ENCODE peak calls at places on chromosomes 7 and 10, in eight cellular contexts. P, S, U, K, Y, X, I and D are unnamed samples.

GRCh38 chr7:13057462-13058200 is 370.2 kb downstream of the ARL4A start:
- DNase-seq in S (no peak), I (no peak), P (no peak), K (no peak), X (no peak), Y (no peak), U (no peak), D (no peak)

GRCh38 chr10:132094581-132095234 is 29.0 kb downstream of the JAKMIP3 start:
- DNase-seq in X (no peak), I (no peak), P (no peak), Y (peak), K (no peak), U (no peak), S (peak), D (no peak)

GRCh38 chr10:63547628-63548356 is 26.6 kb downstream of the REEP3 start:
- DNase-seq in I (no peak), U (no peak), K (no peak), X (no peak), P (no peak), Y (no peak), S (peak), D (no peak)

GRCh38 chr10:29687411-29688160 is 52.8 kb upstream of the SVIL start:
- DNase-seq in K (peak), P (no peak), X (no peak), U (peak), S (no peak), I (no peak), Y (no peak), D (no peak)

GRCh38 chr7:151039850-151040548 is 8.3 kb upstream of the ASIC3 start:
- DNase-seq in I (no peak), U (no peak), P (no peak), Y (no peak), S (no peak), K (no peak), X (no peak), D (no peak)

GRCh38 chr10:120455606-120456005 is 1.4 kb upstream of the PLPP4 start:
- DNase-seq in X (no peak), P (no peak), U (no peak), S (no peak), I (no peak), K (no peak), Y (no peak), D (no peak)

GRCh38 chr10:48745662-48746245 is 61.1 kb downstream of the WDFY4 start:
- DNase-seq in I (no peak), U (no peak), X (no peak), P (no peak), K (no peak), Y (no peak), S (peak), D (no peak)

GRCh38 chr10:46524471-46525176 is 31.8 kb downstream of the GPRIN2 start:
- DNase-seq in P (peak), S (no peak), X (no peak), K (no peak), U (peak), Y (no peak), I (no peak), D (no peak)

GRCh38 chr10:18723801-18724200 is 64.6 kb downstream of the ARL5B start:
- DNase-seq in Y (no peak), S (no peak), P (no peak), X (no peak), K (no peak), I (no peak), U (no peak), D (no peak)

GRCh38 chr7:40673285-40673684 is 538.5 kb downstream of the SUGCT start:
- DNase-seq in X (no peak), K (no peak), U (no peak), P (peak), I (no peak), Y (no peak), S (no peak), D (no peak)

GRCh38 chr10:124356706-124357582 is 61.8 kb downstream of the OAT start:
- DNase-seq in I (no peak), S (no peak), Y (no peak), U (no peak), X (no peak), P (no peak), K (no peak), D (no peak)

GRCh38 chr7:4960363-4960762 is 1.4 kb upstream of the MMD2 start:
- DNase-seq in I (no peak), K (no peak), Y (no peak), U (no peak), X (no peak), P (no peak), S (peak), D (no peak)

GRCh38 chr7:5767066-5767465 is 14.4 kb downstream of the RNF216 start:
- DNase-seq in X (no peak), Y (no peak), P (peak), U (no peak), K (no peak), I (no peak), S (peak), D (no peak)

GRCh38 chr10:20598590-20598989 is 298.5 kb downstream of the NEBL start:
- DNase-seq in S (peak), Y (no peak), K (no peak), X (no peak), I (no peak), P (peak), U (no peak), D (no peak)

GRCh38 chr10:81081887-81082620 is 544.4 kb downstream of the SH2D4B start:
- DNase-seq in I (no peak), U (no peak), K (no peak), S (no peak), X (no peak), Y (no peak), P (no peak), D (no peak)

GRCh38 chr10:7111574-7111973 is 299.3 kb downstream of the SFMBT2 start:
- DNase-seq in P (peak), Y (no peak), X (no peak), S (no peak), I (no peak), K (no peak), U (no peak), D (no peak)

GRCh38 chr7:82665966-82666507 is 222.5 kb upstream of the CACNA2D1 start:
- DNase-seq in P (no peak), I (no peak), K (no peak), X (no peak), U (no peak), Y (no peak), S (no peak), D (no peak)

GRCh38 chr10:76218045-76218444 is 786.6 kb downstream of the LRMDA start:
- DNase-seq in U (no peak), P (no peak), K (no peak), I (no peak), S (no peak), X (no peak), Y (no peak), D (no peak)

GRCh38 chr7:25843467-25843866 is 308.5 kb upstream of the NFE2L3 start:
- DNase-seq in P (no peak), S (no peak), Y (no peak), X (no peak), K (no peak), I (no peak), U (no peak), D (no peak)

GRCh38 chr7:95793658-95794057 is 21.3 kb downstream of the DYNC1I1 start:
- DNase-seq in P (no peak), X (no peak), S (no peak), I (no peak), U (no peak), Y (no peak), K (no peak), D (no peak)

GRCh38 chr10:14751576-14752330 is 22.9 kb downstream of the FAM107B start:
- DNase-seq in Y (no peak), P (peak), X (no peak), S (peak), K (no peak), U (no peak), I (no peak), D (no peak)

GRCh38 chr10:43394868-43395267 is 14.1 kb downstream of the HNRNPF start:
- DNase-seq in X (no peak), P (no peak), K (no peak), S (no peak), Y (no peak), I (no peak), U (no peak), D (no peak)

GRCh38 chr7:49597805-49598204 is 175.6 kb upstream of the VWC2 start:
- DNase-seq in Y (no peak), X (no peak), U (no peak), I (no peak), P (no peak), K (no peak), S (no peak), D (no peak)

GRCh38 chr7:54859066-54859465 is 100.1 kb upstream of the SEC61G start:
- DNase-seq in X (no peak), I (no peak), P (no peak), U (no peak), K (no peak), S (no peak), Y (no peak), D (no peak)

GRCh38 chr7:157477550-157478212 is 140.9 kb downstream of the DNAJB6 start:
- DNase-seq in X (no peak), P (no peak), Y (no peak), U (no peak), I (no peak), S (no peak), K (no peak), D (no peak)

GRCh38 chr10:78772083-78772482 is 296.7 kb upstream of the ZMIZ1 start:
- DNase-seq in K (no peak), P (no peak), S (no peak), Y (no peak), X (no peak), I (no peak), U (no peak), D (no peak)

GRCh38 chr10:99812177-99812576 is 29.7 kb downstream of the ABCC2 start:
- DNase-seq in Y (no peak), U (no peak), S (no peak), X (no peak), I (no peak), K (no peak), P (no peak), D (no peak)

GRCh38 chr10:78961760-78962159 is 107.0 kb upstream of the ZMIZ1 start:
- DNase-seq in U (no peak), I (no peak), P (no peak), K (no peak), S (no peak), X (no peak), Y (no peak), D (no peak)

GRCh38 chr7:1395211-1396070 is 63.8 kb downstream of the MICALL2 start:
- DNase-seq in S (no peak), X (no peak), Y (no peak), K (no peak), U (no peak), I (no peak), P (no peak), D (no peak)

GRCh38 chr10:42754155-42755027 is 28.2 kb upstream of the BMS1 start:
- DNase-seq in U (peak), P (peak), X (no peak), Y (no peak), I (no peak), K (no peak), S (no peak), D (no peak)

GRCh38 chr10:62305813-62306212 is 37.2 kb upstream of the RTKN2 start:
- DNase-seq in P (no peak), Y (no peak), I (no peak), K (no peak), X (no peak), U (no peak), S (no peak), D (no peak)

GRCh38 chr10:51083280-51083986 is 9.1 kb downstream of the PRKG1 start:
- DNase-seq in K (no peak), Y (no peak), U (no peak), X (no peak), P (no peak), I (no peak), S (no peak), D (no peak)